ENCODE peak calls at places on chromosomes 5 and 9, in ten cellular contexts. G, R, F, D, A, Q, K, V, T and Z are unnamed samples.
A peak's percentile ranks its signal among the peaks of the same experiment; 100 is the strongest.

GRCh38 chr9:11088826-11089374 is 476.1 kb upstream of the PTPRD start:
- DNase-seq in T (no peak), G (no peak), Q (no peak), A (no peak), D (no peak), R (no peak), K (no peak), V (no peak), F (no peak), Z (no peak)

GRCh38 chr5:10306806-10307205 is 896 bp downstream of the CMBL start:
- DNase-seq in Q (no peak), R (no peak), D (no peak), A (no peak), V (peak; percentile 13), T (no peak), G (no peak), K (peak; percentile 84), F (no peak), Z (peak; percentile 64)

GRCh38 chr9:89039092-89039465 is 47.8 kb downstream of the S1PR3 start:
- DNase-seq in D (no peak), Q (no peak), G (no peak), V (no peak), K (no peak), F (no peak), A (no peak), R (no peak), T (no peak), Z (no peak)

GRCh38 chr5:135304352-135305221 is 94.4 kb downstream of the MACROH2A1 start:
- DNase-seq in K (no peak), A (no peak), V (no peak), F (no peak), D (no peak), Q (no peak), R (no peak), T (peak; percentile 29), G (no peak), Z (no peak)

GRCh38 chr9:94639045-94639995 is at the start of gene FBP1:
- DNase-seq in A (no peak), T (peak; percentile 23), G (no peak), Q (no peak), F (peak; percentile 14), V (peak; percentile 88), K (peak; percentile 48), D (no peak), R (no peak), Z (peak; percentile 25)

GRCh38 chr5:78405820-78406750 is 45.7 kb downstream of the SCAMP1 start:
- DNase-seq in K (no peak), A (no peak), Q (no peak), G (no peak), V (no peak), T (peak; percentile 74), R (peak; percentile 22), F (no peak), D (no peak), Z (no peak)

GRCh38 chr5:35214051-35214450 is 16.2 kb downstream of the PRLR start:
- DNase-seq in D (no peak), V (no peak), G (no peak), A (no peak), F (no peak), Q (no peak), R (no peak), T (no peak), K (no peak), Z (no peak)

GRCh38 chr9:89481161-89481915 is 16.6 kb downstream of the SEMA4D start:
- DNase-seq in D (peak; percentile 41), G (no peak), V (peak; percentile 28), T (no peak), Q (no peak), K (no peak), R (no peak), F (no peak), A (no peak), Z (no peak)

GRCh38 chr9:86507119-86507731 is 153.0 kb upstream of the TUT7 start:
- DNase-seq in G (no peak), V (no peak), T (no peak), Q (no peak), F (no peak), R (no peak), A (no peak), D (no peak), K (no peak), Z (no peak)

GRCh38 chr9:137423001-137423809 is at the start of the genes EXD3 and NOXA1:
- DNase-seq in K (peak; percentile 97), R (peak; percentile 64), Q (peak; percentile 86), D (peak; percentile 96), V (peak; percentile 98), G (peak; percentile 92), T (peak; percentile 89), A (peak; percentile 88), F (peak; percentile 90), Z (peak; percentile 86)

GRCh38 chr9:129868571-129869486 is 33.6 kb downstream of the USP20 start:
- DNase-seq in D (no peak), R (no peak), T (no peak), G (no peak), F (peak; percentile 73), A (peak; percentile 88), K (no peak), Q (no peak), V (peak; percentile 80), Z (no peak)

GRCh38 chr5:141695627-141696180 is 13.7 kb upstream of the ARAP3 start:
- DNase-seq in R (no peak), V (peak; percentile 44), Q (no peak), G (no peak), K (peak; percentile 77), T (peak; percentile 54), F (no peak), A (no peak), D (no peak), Z (peak; percentile 12)

GRCh38 chr5:173826921-173827350 is 61.2 kb upstream of the CPEB4 start:
- DNase-seq in K (no peak), D (no peak), G (no peak), F (no peak), T (no peak), Q (no peak), R (no peak), A (no peak), V (no peak), Z (no peak)